ENCODE peak calls at places on chromosomes 13 and 19, in six cellular contexts. K, L, Z, D, F and U are unnamed samples.

GRCh38 chr19:39850892-39851291 is 4.7 kb upstream of the FBL start:
- DNase-seq in K (no peak), L (no peak), Z (no peak), D (no peak), F (no peak), U (no peak)

GRCh38 chr13:35478384-35479222 is 2.1 kb upstream of the MAB21L1 start:
- DNase-seq in K (no peak), L (no peak), Z (no peak), D (no peak), F (no peak), U (peak)

GRCh38 chr13:101289764-101290163 is 126.5 kb downstream of the NALCN start:
- DNase-seq in K (no peak), L (peak), Z (no peak), D (no peak), F (peak), U (peak)

GRCh38 chr13:46607768-46608553 is 55.0 kb downstream of the LRCH1 start:
- DNase-seq in K (no peak), L (no peak), Z (no peak), D (peak), F (no peak), U (no peak)

GRCh38 chr19:40443131-40443929 is 805 bp downstream of the SERTAD3 start:
- DNase-seq in K (peak), L (peak), Z (peak), D (peak), F (peak), U (peak)

GRCh38 chr19:22882797-22883196 is 50.7 kb downstream of the ZNF723 start:
- DNase-seq in K (no peak), L (no peak), Z (no peak), D (no peak), F (peak), U (peak)

GRCh38 chr19:16022251-16022650 is 54.0 kb upstream of the TPM4 start:
- DNase-seq in K (no peak), L (no peak), Z (no peak), D (no peak), F (no peak), U (no peak)

GRCh38 chr19:19460761-19461265 is 54.5 kb downstream of the TSSK6 start:
- DNase-seq in K (no peak), L (peak), Z (no peak), D (peak), F (no peak), U (peak)

GRCh38 chr13:58018865-58019264 is 387.3 kb downstream of the PCDH17 start:
- DNase-seq in K (no peak), L (no peak), Z (no peak), D (no peak), F (no peak), U (no peak)

GRCh38 chr13:89832827-89833226 is 1514.7 kb upstream of the MIR17HG start:
- DNase-seq in K (no peak), L (no peak), Z (no peak), D (no peak), F (no peak), U (peak)

GRCh38 chr13:27967736-27968315 is 1.3 kb downstream of the CDX2 start:
- DNase-seq in K (no peak), L (no peak), Z (no peak), D (no peak), F (no peak), U (peak)

GRCh38 chr19:4910594-4911273 is 1.4 kb downstream of the UHRF1 start:
- DNase-seq in K (peak), L (peak), Z (no peak), D (peak), F (peak), U (peak)

GRCh38 chr13:23621316-23621645 is 51.1 kb downstream of the TNFRSF19 start:
- DNase-seq in K (peak), L (no peak), Z (no peak), D (no peak), F (peak), U (no peak)

GRCh38 chr19:33631628-33631995 is 9.9 kb downstream of the CHST8 start:
- DNase-seq in K (no peak), L (no peak), Z (no peak), D (no peak), F (no peak), U (no peak)

GRCh38 chr13:35086667-35087066 is 144.6 kb downstream of the NBEA start:
- DNase-seq in K (no peak), L (no peak), Z (no peak), D (no peak), F (no peak), U (no peak)

GRCh38 chr19:17170538-17171297 is 44.4 kb upstream of the USE1 start:
- DNase-seq in K (no peak), L (no peak), Z (no peak), D (peak), F (no peak), U (no peak)

GRCh38 chr13:114025432-114026127 is 51.7 kb upstream of the C13orf46 start:
- DNase-seq in K (no peak), L (no peak), Z (no peak), D (no peak), F (no peak), U (peak)

GRCh38 chr19:17830567-17831418 is 9.5 kb upstream of the INSL3 start:
- DNase-seq in K (peak), L (peak), Z (peak), D (peak), F (peak), U (peak)

GRCh38 chr19:41505105-41505504 is 62.1 kb downstream of the ERICH4 start:
- DNase-seq in K (no peak), L (no peak), Z (no peak), D (no peak), F (no peak), U (no peak)

GRCh38 chr13:110841846-110842245 is 73.0 kb downstream of the ANKRD10 start:
- DNase-seq in K (peak), L (no peak), Z (no peak), D (no peak), F (peak), U (no peak)

GRCh38 chr19:15144046-15144646 is 36.9 kb downstream of the SYDE1 start:
- DNase-seq in K (no peak), L (no peak), Z (no peak), D (no peak), F (no peak), U (no peak)

GRCh38 chr13:81406022-81406421 is 1065.1 kb upstream of the SPRY2 start:
- DNase-seq in K (no peak), L (no peak), Z (no peak), D (no peak), F (no peak), U (no peak)

GRCh38 chr13:101415358-101416174 is 742 bp downstream of the NALCN start:
- DNase-seq in K (no peak), L (no peak), Z (no peak), D (no peak), F (no peak), U (no peak)

GRCh38 chr13:113777311-113778260 is 18.6 kb downstream of the TMEM255B start:
- DNase-seq in K (peak), L (no peak), Z (no peak), D (no peak), F (no peak), U (peak)

GRCh38 chr19:49433240-49433901 is 8.0 kb downstream of the SLC17A7 start:
- DNase-seq in K (no peak), L (no peak), Z (no peak), D (no peak), F (no peak), U (no peak)

GRCh38 chr19:12838182-12838890 is at the start of gene MAST1:
- DNase-seq in K (no peak), L (peak), Z (no peak), D (peak), F (peak), U (peak)